ENCODE peak calls at places on chromosomes 12 and 14, in eight cellular contexts. L is activated CD8-positive, alpha-beta memory T cell treated with anti-CD3 and anti-CD28 coated beads for 4 hours; B is retinal pigment epithelial cell; I is AG10803; U is Right ventricle myocardium superior; P is Peyer's patch; V is NCI-H748 treated with DMSO at 0.1 percent for 48 hours; D is activated naive CD4-positive, alpha-beta T cell. Y is an unnamed sample.

GRCh38 chr12:1350055-1350933 is 244.1 kb downstream of the FBXL14 start:
- DNase-seq in I (peak; percentile 95), B (peak; percentile 89), P (no peak), V (no peak), D (no peak), U (no peak), L (no peak), Y (peak; percentile 83)

GRCh38 chr14:88380405-88380804 is 5.1 kb upstream of the SPATA7 start:
- DNase-seq in U (no peak), V (peak; percentile 50), P (no peak), I (peak; percentile 6), D (no peak), L (no peak), B (no peak), Y (no peak)

GRCh38 chr14:53613404-53614253 is 343.0 kb downstream of the BMP4 start:
- DNase-seq in I (no peak), U (no peak), B (no peak), D (no peak), V (peak; percentile 40), L (no peak), P (peak; percentile 76), Y (no peak)

GRCh38 chr12:131415781-131416180 is 295.1 kb upstream of the SFSWAP start:
- DNase-seq in D (no peak), P (no peak), U (no peak), I (no peak), V (no peak), B (no peak), L (no peak), Y (no peak)

GRCh38 chr12:22578328-22578727 is 34.0 kb upstream of the C2CD5 start:
- DNase-seq in P (no peak), U (no peak), L (no peak), B (no peak), D (no peak), I (no peak), V (no peak), Y (no peak)

GRCh38 chr12:131929530-131930456 is 717 bp downstream of the PUS1 start:
- DNase-seq in U (no peak), P (peak; percentile 70), L (no peak), I (peak; percentile 12), D (peak; percentile 20), V (no peak), B (no peak), Y (peak; percentile 51)

GRCh38 chr12:95182868-95183415 is 34.3 kb downstream of the FGD6 start:
- DNase-seq in B (no peak), D (no peak), U (no peak), I (peak; percentile 69), V (no peak), P (no peak), L (no peak), Y (peak; percentile 67)

GRCh38 chr14:24194186-24194872 is 912 bp downstream of the TM9SF1 start:
- DNase-seq in I (no peak), B (no peak), D (no peak), V (no peak), P (no peak), L (no peak), U (no peak), Y (no peak)

GRCh38 chr14:60008042-60008441 is 83.7 kb upstream of the PCNX4 start:
- DNase-seq in L (no peak), B (no peak), I (no peak), P (no peak), U (no peak), D (no peak), V (no peak), Y (no peak)

GRCh38 chr12:70117670-70118069 is 125.6 kb upstream of the CNOT2 start:
- DNase-seq in P (no peak), L (no peak), D (no peak), U (no peak), V (no peak), B (no peak), I (no peak), Y (no peak)

GRCh38 chr12:46771268-46771837 is 54.4 kb downstream of the SLC38A4 start:
- DNase-seq in D (no peak), L (no peak), V (no peak), P (no peak), B (no peak), U (no peak), I (peak; percentile 63), Y (peak; percentile 45)

GRCh38 chr14:22463763-22464173 is 125.3 kb downstream of the DAD1 start:
- DNase-seq in L (no peak), U (peak; percentile 60), B (no peak), V (no peak), D (no peak), I (no peak), P (no peak), Y (no peak)

GRCh38 chr14:63091394-63091996 is 46.2 kb upstream of the KCNH5 start:
- DNase-seq in I (no peak), L (no peak), B (no peak), P (no peak), U (no peak), V (no peak), D (no peak), Y (no peak)

GRCh38 chr12:26762185-26762584 is 70.8 kb downstream of the ITPR2 start:
- DNase-seq in L (no peak), P (no peak), U (no peak), B (no peak), D (no peak), I (no peak), V (no peak), Y (no peak)

GRCh38 chr12:131941116-131941986 is 8.4 kb upstream of the EP400 start:
- DNase-seq in U (peak; percentile 27), P (no peak), D (no peak), B (no peak), V (no peak), L (no peak), I (no peak), Y (no peak)

GRCh38 chr12:47124451-47124850 is 44.7 kb upstream of the AMIGO2 start:
- DNase-seq in P (no peak), I (peak; percentile 79), L (no peak), U (no peak), V (no peak), B (no peak), D (no peak), Y (no peak)

GRCh38 chr14:69999246-69999645 is 120.0 kb downstream of the SMOC1 start:
- DNase-seq in L (no peak), B (no peak), U (no peak), V (peak; percentile 59), P (no peak), I (no peak), D (no peak), Y (no peak)

GRCh38 chr14:106823552-106823951 is 1297.2 kb downstream of the TMEM121 start:
- DNase-seq in B (no peak), D (no peak), U (no peak), V (no peak), I (no peak), P (no peak), L (no peak), Y (no peak)

GRCh38 chr14:97844042-97844441 is 1046.9 kb downstream of the VRK1 start:
- DNase-seq in P (no peak), L (no peak), U (no peak), B (no peak), D (no peak), I (no peak), V (no peak), Y (no peak)

GRCh38 chr14:81594012-81594411 is 60.4 kb upstream of the SEL1L start:
- DNase-seq in P (no peak), I (no peak), B (peak; percentile 6), V (no peak), L (no peak), U (peak; percentile 43), D (no peak), Y (no peak)

GRCh38 chr12:32000373-32001005 is 41.3 kb downstream of the RESF1 start:
- DNase-seq in U (no peak), D (no peak), I (no peak), B (no peak), L (no peak), P (no peak), V (no peak), Y (no peak)

GRCh38 chr14:61145903-61146411 is 135.2 kb downstream of the TMEM30B start:
- DNase-seq in P (no peak), D (no peak), B (no peak), L (no peak), U (no peak), I (peak; percentile 94), V (peak; percentile 93), Y (peak; percentile 76)

GRCh38 chr12:104348994-104349494 is 45.5 kb downstream of the EID3 start:
- DNase-seq in P (no peak), V (no peak), D (no peak), L (no peak), I (no peak), B (no peak), U (no peak), Y (no peak)

GRCh38 chr12:30884804-30885203 is 41.7 kb upstream of the TSPAN11 start:
- DNase-seq in P (no peak), I (no peak), V (no peak), U (no peak), L (no peak), D (no peak), B (no peak), Y (no peak)

GRCh38 chr14:71235865-71236264 is 328.6 kb downstream of the PCNX1 start:
- DNase-seq in P (no peak), L (no peak), V (no peak), B (no peak), D (no peak), U (peak; percentile 52), I (peak; percentile 92), Y (peak; percentile 83)

GRCh38 chr12:102879144-102879763 is 37.8 kb downstream of the PAH start:
- DNase-seq in P (no peak), V (peak; percentile 97), U (peak; percentile 48), B (peak; percentile 62), L (no peak), I (peak; percentile 63), D (no peak), Y (peak; percentile 65)

GRCh38 chr14:51789631-51790030 is 70.8 kb upstream of the GNG2 start:
- DNase-seq in I (no peak), B (no peak), U (no peak), P (no peak), L (no peak), D (no peak), V (no peak), Y (no peak)

GRCh38 chr12:19450362-19450761 is 11.1 kb downstream of the AEBP2 start:
- DNase-seq in I (no peak), L (no peak), P (no peak), U (no peak), B (no peak), D (no peak), V (no peak), Y (no peak)

GRCh38 chr12:126404293-126404851 is 1339.1 kb downstream of the AACS start:
- DNase-seq in L (no peak), P (no peak), D (no peak), V (peak; percentile 17), U (no peak), I (no peak), B (no peak), Y (no peak)

GRCh38 chr12:120376009-120376408 is 7.0 kb upstream of the MSI1 start:
- DNase-seq in I (no peak), P (no peak), U (no peak), D (no peak), B (no peak), V (no peak), L (no peak), Y (no peak)

GRCh38 chr12:12976366-12976765 is 23.7 kb downstream of the HEBP1 start:
- DNase-seq in L (no peak), U (no peak), V (no peak), D (no peak), P (no peak), B (peak; percentile 54), I (peak; percentile 94), Y (peak; percentile 81)

GRCh38 chr14:82710257-82710841 is 1176.7 kb upstream of the SEL1L start:
- DNase-seq in I (peak; percentile 48), L (no peak), D (no peak), B (peak; percentile 21), P (no peak), U (no peak), V (peak; percentile 77), Y (peak; percentile 48)

GRCh38 chr14:32358781-32359180 is 29.7 kb downstream of the AKAP6 start:
- DNase-seq in V (no peak), B (no peak), D (no peak), L (no peak), U (no peak), P (no peak), I (no peak), Y (no peak)

GRCh38 chr14:18656627-18657026 is 55.7 kb downstream of the OR11H12 start:
- DNase-seq in D (no peak), L (no peak), P (no peak), I (no peak), V (no peak), U (no peak), B (no peak), Y (no peak)

Y was measured in AG20443.